ENCODE peak calls at places on chromosomes 5 and 9, in ten cellular contexts. E, Q, H, M, L, I, Z, A, N and T are unnamed samples.

GRCh38 chr5:2320611-2321010 is 430.9 kb downstream of the IRX2 start:
- DNase-seq in L (no peak), A (no peak), Z (no peak), M (no peak), Q (no peak), I (no peak), N (no peak), E (no peak), H (no peak), T (no peak)

GRCh38 chr5:19975795-19976194 is 12.2 kb downstream of the CDH18 start:
- DNase-seq in A (no peak), Q (no peak), I (no peak), N (no peak), E (no peak), Z (no peak), H (no peak), M (no peak), L (no peak), T (no peak)

GRCh38 chr5:107542428-107542827 is 128.3 kb downstream of the EFNA5 start:
- DNase-seq in Z (no peak), H (peak), N (no peak), A (peak), Q (peak), M (peak), E (peak), I (peak), L (no peak), T (peak)

GRCh38 chr9:137021979-137022619 is 5.9 kb downstream of the ABCA2 start:
- DNase-seq in N (peak), Q (peak), A (peak), H (no peak), L (peak), I (no peak), Z (peak), M (no peak), E (peak), T (peak)

GRCh38 chr5:83513081-83513480 is 41.5 kb downstream of the VCAN start:
- DNase-seq in H (no peak), I (no peak), N (no peak), L (no peak), Z (no peak), A (no peak), E (no peak), M (no peak), Q (no peak), T (no peak)

GRCh38 chr9:94649100-94649855 is 10.0 kb upstream of the FBP1 start:
- DNase-seq in A (no peak), E (peak), H (no peak), I (no peak), L (no peak), Q (no peak), M (no peak), Z (no peak), N (no peak), T (no peak)

GRCh38 chr9:121285835-121286687 is 18.1 kb downstream of the GSN start:
- DNase-seq in H (peak), Z (peak), I (peak), A (peak), Q (peak), E (peak), M (peak), L (no peak), N (peak), T (peak)

GRCh38 chr9:7461791-7462190 is 337.8 kb downstream of the DMAC1 start:
- DNase-seq in I (no peak), A (no peak), L (no peak), Q (no peak), E (no peak), M (no peak), N (no peak), Z (no peak), H (no peak), T (no peak)

GRCh38 chr9:115514454-115514853 is 396.5 kb upstream of the TNC start:
- DNase-seq in N (no peak), L (no peak), E (no peak), Q (no peak), H (no peak), Z (no peak), M (no peak), A (no peak), I (no peak), T (no peak)

GRCh38 chr5:3607541-3608147 is 12.0 kb downstream of the IRX1 start:
- DNase-seq in E (no peak), Z (no peak), I (no peak), A (peak), Q (no peak), M (no peak), N (no peak), L (no peak), H (no peak), T (no peak)

GRCh38 chr9:85483214-85483613 is 258.5 kb downstream of the AGTPBP1 start:
- DNase-seq in I (no peak), L (no peak), E (no peak), Z (no peak), H (no peak), M (no peak), Q (no peak), A (no peak), N (no peak), T (no peak)

GRCh38 chr9:94911986-94912635 is 185.6 kb downstream of the AOPEP start:
- DNase-seq in Q (no peak), M (no peak), L (no peak), A (no peak), H (no peak), I (no peak), N (peak), E (no peak), Z (no peak), T (no peak)

GRCh38 chr9:113614843-113615648 is 151.5 kb downstream of the RGS3 start:
- DNase-seq in E (peak), M (peak), Q (no peak), L (no peak), H (peak), A (peak), Z (no peak), I (peak), N (no peak), T (no peak)

GRCh38 chr5:112630246-112631009 is 107.3 kb upstream of the APC start:
- DNase-seq in I (no peak), L (no peak), M (no peak), Z (no peak), Q (no peak), A (no peak), H (no peak), E (peak), N (no peak), T (no peak)

GRCh38 chr5:132812949-132813598 is at the start of gene SOWAHA:
- DNase-seq in H (no peak), N (peak), Q (peak), E (no peak), M (no peak), L (no peak), Z (peak), A (no peak), I (no peak), T (peak)

GRCh38 chr5:134290443-134290842 is 64.6 kb upstream of the PPP2CA start:
- DNase-seq in Q (no peak), H (no peak), L (no peak), Z (no peak), A (no peak), N (no peak), I (no peak), M (no peak), E (no peak), T (no peak)

GRCh38 chr5:10856646-10857332 is 95.8 kb upstream of the DAP start:
- DNase-seq in Q (peak), N (peak), E (peak), Z (peak), A (peak), L (no peak), I (peak), H (peak), M (peak), T (no peak)

GRCh38 chr5:33281507-33281906 is 159.3 kb upstream of the TARS1 start:
- DNase-seq in Z (no peak), N (no peak), H (no peak), Q (no peak), A (no peak), L (no peak), M (no peak), E (peak), I (no peak), T (no peak)

GRCh38 chr9:105293408-105293807 is 49.0 kb downstream of the SLC44A1 start:
- DNase-seq in M (no peak), L (no peak), I (no peak), A (no peak), Z (no peak), Q (no peak), N (no peak), H (no peak), E (no peak), T (no peak)

GRCh38 chr5:57219386-57219785 is 45.5 kb downstream of the GPBP1 start:
- DNase-seq in L (no peak), H (no peak), A (no peak), Z (no peak), Q (no peak), N (no peak), E (no peak), M (no peak), I (no peak), T (no peak)

GRCh38 chr9:692636-693459 is 148.6 kb upstream of the DMRT1 start:
- DNase-seq in E (no peak), H (no peak), L (no peak), Z (no peak), N (peak), M (no peak), A (no peak), Q (no peak), I (no peak), T (no peak)

GRCh38 chr5:91170266-91170665 is 212.9 kb downstream of the ARRDC3 start:
- DNase-seq in M (no peak), H (no peak), Q (no peak), N (no peak), L (no peak), Z (no peak), E (peak), I (no peak), A (no peak), T (no peak)

GRCh38 chr5:127785098-127785927 is 82.1 kb downstream of the CCDC192 start:
- DNase-seq in M (no peak), N (no peak), L (no peak), E (peak), I (no peak), A (no peak), H (no peak), Q (no peak), Z (no peak), T (no peak)

GRCh38 chr5:61200582-61201155 is 38.4 kb upstream of the SMIM15 start:
- DNase-seq in Q (no peak), N (peak), L (no peak), H (no peak), E (no peak), Z (no peak), I (no peak), M (no peak), A (no peak), T (no peak)

GRCh38 chr9:18390393-18390792 is 83.6 kb upstream of the ADAMTSL1 start:
- DNase-seq in Z (no peak), H (no peak), I (peak), L (no peak), M (no peak), E (peak), A (no peak), Q (no peak), N (no peak), T (no peak)

GRCh38 chr9:515665-516064 is 301.0 kb downstream of the DOCK8 start:
- DNase-seq in I (no peak), L (no peak), Q (no peak), N (no peak), H (no peak), A (no peak), Z (no peak), E (no peak), M (no peak), T (no peak)

GRCh38 chr5:132506094-132506692 is 15.6 kb upstream of the IRF1 start:
- DNase-seq in Q (peak), H (no peak), N (no peak), E (peak), M (no peak), Z (peak), A (no peak), I (no peak), L (no peak), T (peak)

GRCh38 chr5:174553556-174553955 is 170.8 kb upstream of the MSX2 start:
- DNase-seq in Q (no peak), L (no peak), M (no peak), E (no peak), A (no peak), N (no peak), Z (no peak), H (no peak), I (no peak), T (no peak)

GRCh38 chr9:112747094-112747493 is 3.5 kb upstream of the SNX30 start:
- DNase-seq in I (no peak), H (no peak), A (no peak), Z (no peak), N (no peak), E (no peak), M (no peak), Q (no peak), L (no peak), T (no peak)

GRCh38 chr5:140221697-140222223 is 46.8 kb downstream of the CYSTM1 start:
- DNase-seq in I (no peak), A (no peak), N (no peak), Z (no peak), E (peak), H (no peak), M (no peak), Q (no peak), L (no peak), T (peak)

GRCh38 chr5:173178369-173178910 is 34.1 kb downstream of the BNIP1 start:
- DNase-seq in I (no peak), L (no peak), H (no peak), Q (no peak), Z (no peak), N (no peak), E (no peak), M (no peak), A (no peak), T (no peak)

GRCh38 chr9:100578610-100579009 is 731 bp downstream of the CAVIN4 start:
- DNase-seq in M (no peak), Q (no peak), N (no peak), A (no peak), L (no peak), Z (no peak), H (no peak), I (no peak), E (no peak), T (no peak)
- H3K4me3 ChIP-seq in M (peak), Q (no peak), N (no peak), A (no peak), L (no peak), Z (no peak), H (peak), I (no peak), E (no peak), T (no peak)

DNA sequence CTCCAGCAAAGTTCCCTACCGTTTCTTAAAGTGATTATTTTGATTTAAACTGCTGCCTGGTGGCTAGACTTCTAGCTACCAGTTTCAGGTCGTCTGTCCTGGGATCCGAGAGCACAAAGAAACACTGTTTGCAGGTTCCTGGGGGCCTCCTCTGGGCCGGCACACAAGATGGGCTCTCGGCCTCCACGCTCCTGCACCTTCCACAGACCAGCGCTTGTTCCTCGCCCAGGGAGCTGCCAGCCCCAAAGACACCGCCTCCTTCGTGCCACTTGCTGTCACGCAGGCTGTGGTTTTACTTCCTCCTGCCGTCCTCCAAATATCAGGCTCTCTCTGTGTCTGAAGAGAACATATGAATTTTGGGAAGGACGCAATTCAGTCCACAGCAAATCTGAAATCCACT is 105.9 kb downstream of the ROR2 start:
- DNase-seq in E (no peak), M (no peak), Z (peak), N (peak), Q (peak), A (no peak), L (no peak), H (peak), I (no peak), T (no peak)
- H3K4me3 ChIP-seq in E (no peak), M (no peak), Z (no peak), N (no peak), Q (no peak), A (no peak), L (no peak), H (peak), I (no peak), T (no peak)

GRCh38 chr5:172110260-172110815 is 77.7 kb downstream of the STK10 start:
- DNase-seq in N (no peak), L (no peak), A (no peak), Q (no peak), M (no peak), H (no peak), I (no peak), E (no peak), Z (no peak), T (no peak)
- H3K4me3 ChIP-seq in N (no peak), L (no peak), A (no peak), Q (no peak), M (no peak), H (peak), I (no peak), E (no peak), Z (no peak), T (no peak)

GRCh38 chr9:97984188-97985057 is 1.3 kb downstream of the ANP32B start:
- DNase-seq in I (peak), H (peak), Q (peak), Z (peak), M (peak), L (peak), A (peak), N (peak), E (peak), T (peak)

GRCh38 chr9:97985058-97985861 is 2.1 kb downstream of the ANP32B start:
- DNase-seq in H (no peak), Z (peak), M (no peak), Q (peak), I (no peak), E (peak), L (peak), A (no peak), N (peak), T (peak)

GRCh38 chr9:97983524-97984187 is 515 bp downstream of the ANP32B start:
- DNase-seq in H (peak), M (peak), E (peak), Q (peak), Z (peak), N (peak), I (no peak), L (peak), A (peak), T (peak)

GRCh38 chr9:97987490-97987889 is 4.3 kb downstream of the ANP32B start:
- DNase-seq in A (no peak), N (no peak), Z (no peak), M (no peak), Q (no peak), H (no peak), L (no peak), I (no peak), E (no peak), T (no peak)

GRCh38 chr9:97986466-97986865 is 3.3 kb downstream of the ANP32B start:
- DNase-seq in I (no peak), N (no peak), A (no peak), E (peak), Z (no peak), M (no peak), Q (no peak), H (no peak), L (no peak), T (no peak)
- H3K4me3 ChIP-seq in I (no peak), N (peak), A (no peak), E (no peak), Z (no peak), M (no peak), Q (no peak), H (no peak), L (no peak), T (no peak)

DNA sequence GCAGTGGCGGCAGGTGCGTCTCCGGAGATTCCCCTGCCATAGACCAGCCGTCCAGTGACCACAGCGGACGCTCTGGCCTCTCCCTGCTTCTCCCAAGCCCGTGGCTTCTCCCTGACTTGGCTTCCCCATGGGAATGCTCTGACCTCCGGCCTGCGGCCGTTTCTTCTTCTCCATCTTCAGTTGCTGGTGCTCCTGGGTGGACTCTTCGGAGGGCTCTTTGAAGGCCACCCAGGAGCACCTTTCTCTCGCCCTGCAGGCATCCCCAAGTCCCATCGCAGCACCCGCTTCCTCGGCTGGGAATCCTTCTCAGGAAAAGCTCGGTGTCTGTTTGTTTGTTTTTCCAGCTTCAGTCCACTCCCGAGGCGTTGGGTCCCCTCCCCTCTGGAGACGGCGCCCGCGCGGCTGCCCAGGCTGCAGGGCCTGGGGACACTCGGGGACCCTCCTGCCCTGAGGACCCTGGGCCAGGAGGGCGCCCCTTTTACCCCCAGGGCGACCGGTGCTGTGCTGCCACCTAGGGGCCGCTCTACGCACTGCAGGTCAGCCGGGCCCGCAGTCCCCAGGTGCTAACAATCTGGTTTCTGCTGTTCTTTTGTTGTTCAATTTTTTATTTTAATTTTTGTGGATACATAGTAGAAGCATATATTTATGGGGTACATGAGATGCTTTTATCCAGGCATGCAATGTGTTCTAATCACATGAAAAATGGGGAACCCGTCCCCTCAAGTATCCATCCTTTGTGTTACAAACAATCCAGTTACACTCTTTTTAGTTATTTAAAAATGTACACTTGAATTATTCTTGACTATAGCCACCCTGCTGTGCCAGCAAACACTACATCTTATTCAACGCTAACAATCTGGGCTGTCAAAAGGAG is 197.9 kb upstream of the ADAMTS16 start:
- DNase-seq in M (no peak), N (peak), E (no peak), L (no peak), Q (no peak), I (no peak), Z (peak), A (no peak), H (no peak), T (no peak)
- H3K4me3 ChIP-seq in M (no peak), N (no peak), E (no peak), L (no peak), Q (no peak), I (no peak), Z (no peak), A (no peak), H (no peak), T (no peak)

DNA sequence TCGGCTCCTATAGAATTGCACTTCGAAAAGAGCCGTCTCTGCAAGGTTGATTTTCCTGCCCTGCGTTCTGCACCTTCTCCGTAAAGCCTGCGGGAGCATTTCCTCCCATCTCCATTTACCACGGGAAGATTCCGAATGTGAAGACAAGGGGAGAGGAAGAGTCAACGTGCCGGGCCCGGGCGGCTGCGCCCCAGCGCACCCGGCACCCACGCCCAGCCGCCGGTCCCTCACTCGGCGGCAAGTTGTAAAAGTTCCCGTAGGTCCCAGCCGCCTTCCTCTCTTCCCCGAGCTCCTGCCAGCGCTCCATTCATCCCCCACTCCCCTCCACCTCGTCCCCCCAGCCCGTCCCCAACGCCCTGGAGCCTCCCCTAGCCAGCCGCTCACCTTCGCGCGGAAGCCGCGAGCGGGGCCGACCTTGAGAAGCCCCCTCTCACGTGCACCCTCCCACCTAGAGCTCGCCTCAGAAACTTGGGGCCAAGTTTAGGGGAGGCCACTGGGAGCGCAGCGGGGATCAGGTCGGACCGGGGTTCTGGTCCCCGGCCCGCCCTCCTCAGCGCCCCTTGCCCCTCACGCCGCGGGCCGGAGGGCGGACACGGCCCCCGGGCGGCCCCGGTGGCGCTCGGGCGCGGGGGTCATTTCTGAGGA is 387 bp downstream of the BNC2 start:
- DNase-seq in M (peak), E (no peak), A (peak), Z (peak), H (no peak), L (no peak), N (peak), I (peak), Q (peak), T (no peak)
- H3K4me3 ChIP-seq in M (peak), E (peak), A (peak), Z (peak), H (peak), L (no peak), N (peak), I (peak), Q (peak), T (peak)

GRCh38 chr9:108789742-108790141 is 66.0 kb downstream of the ACTL7B start:
- DNase-seq in H (no peak), E (no peak), L (no peak), Q (no peak), I (no peak), M (no peak), A (no peak), Z (no peak), N (no peak), T (no peak)

GRCh38 chr9:108786322-108786721 is 69.5 kb downstream of the ACTL7B start:
- DNase-seq in Q (no peak), A (no peak), L (no peak), Z (no peak), E (no peak), H (no peak), N (no peak), M (no peak), I (no peak), T (no peak)

GRCh38 chr9:108784998-108785397 is 70.8 kb downstream of the ACTL7B start:
- DNase-seq in Q (no peak), L (no peak), E (peak), N (no peak), A (no peak), I (no peak), H (no peak), Z (no peak), M (no peak), T (no peak)

GRCh38 chr9:108786756-108787663 is 68.8 kb downstream of the ACTL7B start:
- DNase-seq in N (no peak), A (no peak), H (no peak), L (no peak), M (no peak), E (peak), I (no peak), Z (no peak), Q (no peak), T (no peak)

GRCh38 chr9:108787664-108788048 is 68.1 kb downstream of the ACTL7B start:
- DNase-seq in I (no peak), A (no peak), E (no peak), Z (no peak), N (no peak), H (no peak), M (no peak), Q (no peak), L (no peak), T (no peak)
- H3K4me3 ChIP-seq in I (no peak), A (no peak), E (no peak), Z (no peak), N (no peak), H (no peak), M (no peak), Q (no peak), L (no peak), T (no peak)